ENCODE peak calls at places on chromosomes 2 and 18, in four cellular contexts. Z is neuronal stem cell, C is IMR-90, W is H9. T is an unnamed sample.

GRCh38 chr2:155250800-155251199 is 552.3 kb downstream of the KCNJ3 start:
- DNase-seq in Z (peak; percentile 12), C (no peak), W (no peak), T (no peak)

GRCh38 chr2:136582631-136583205 is 182.6 kb upstream of the THSD7B start:
- DNase-seq in Z (peak; percentile 70), C (no peak), W (peak; percentile 39), T (peak; percentile 9)

GRCh38 chr18:2602844-2603243 is 31.5 kb downstream of the NDC80 start:
- DNase-seq in Z (no peak), C (no peak), W (no peak), T (no peak)

GRCh38 chr2:172216348-172216933 is 113.7 kb upstream of the DLX2 start:
- DNase-seq in Z (no peak), C (no peak), W (no peak), T (no peak)

GRCh38 chr18:52764271-52764670 is 424.3 kb downstream of the DCC start:
- DNase-seq in Z (no peak), C (no peak), W (no peak), T (no peak)

GRCh38 chr2:226351711-226352110 is 447.9 kb downstream of the IRS1 start:
- DNase-seq in Z (no peak), C (no peak), W (no peak), T (no peak)

GRCh38 chr2:227545990-227546389 is 52.7 kb upstream of the SCYGR2 start:
- DNase-seq in Z (no peak), C (no peak), W (peak; percentile 45), T (no peak)

GRCh38 chr18:13375302-13376255 is 157.0 kb downstream of the LDLRAD4 start:
- DNase-seq in Z (no peak), C (peak; percentile 91), W (no peak), T (peak; percentile 49)

GRCh38 chr2:118878531-118879149 is 31.2 kb upstream of the EN1 start:
- DNase-seq in Z (no peak), C (no peak), W (no peak), T (peak; percentile 90)

GRCh38 chr2:170258382-170258781 is 80.4 kb downstream of the MYO3B start:
- DNase-seq in Z (no peak), C (no peak), W (no peak), T (no peak)

GRCh38 chr2:99425022-99425421 is 64.8 kb downstream of the REV1 start:
- DNase-seq in Z (no peak), C (peak; percentile 86), W (no peak), T (no peak)

GRCh38 chr18:61949946-61950345 is 57.1 kb upstream of the RNF152 start:
- DNase-seq in Z (no peak), C (peak; percentile 74), W (no peak), T (peak; percentile 81)

GRCh38 chr2:235639387-235639786 is 145.5 kb downstream of the AGAP1 start:
- DNase-seq in Z (no peak), C (peak; percentile 95), W (no peak), T (peak; percentile 7)

GRCh38 chr2:197969391-197969893 is 165.0 kb downstream of the PLCL1 start:
- DNase-seq in Z (no peak), C (peak; percentile 65), W (no peak), T (peak; percentile 2)

GRCh38 chr2:159539701-159540100 is 76.6 kb downstream of the BAZ2B start:
- DNase-seq in Z (no peak), C (no peak), W (no peak), T (no peak)

GRCh38 chr2:168583710-168584521 is 127.8 kb downstream of the CERS6 start:
- DNase-seq in Z (no peak), C (peak; percentile 67), W (no peak), T (no peak)

GRCh38 chr2:166179201-166179600 is 51.4 kb upstream of the SCN1A start:
- DNase-seq in Z (no peak), C (peak; percentile 35), W (no peak), T (no peak)

GRCh38 chr18:48886520-48887293 is 64.1 kb downstream of the SMAD7 start:
- DNase-seq in Z (no peak), C (no peak), W (no peak), T (no peak)

GRCh38 chr2:19574788-19575260 is 216.4 kb upstream of the OSR1 start:
- DNase-seq in Z (peak; percentile 4), C (peak; percentile 82), W (no peak), T (peak; percentile 57)

GRCh38 chr2:239433777-239434396 is 33.1 kb upstream of the HDAC4 start:
- DNase-seq in Z (no peak), C (peak; percentile 71), W (no peak), T (no peak)

GRCh38 chr2:19863303-19864041 is 38.3 kb downstream of the TTC32 start:
- DNase-seq in Z (peak; percentile 78), C (peak; percentile 45), W (peak; percentile 96), T (peak; percentile 43)

GRCh38 chr2:22355816-22356433 is 1029.1 kb upstream of the KLHL29 start:
- DNase-seq in Z (peak; percentile 69), C (peak; percentile 4), W (peak; percentile 73), T (no peak)

GRCh38 chr2:48145845-48146452 is 239.7 kb upstream of the FBXO11 start:
- DNase-seq in Z (no peak), C (peak; percentile 30), W (no peak), T (no peak)

GRCh38 chr2:178479758-178480226 is 465 bp upstream of the PLEKHA3 start:
- DNase-seq in Z (no peak), C (no peak), W (no peak), T (peak; percentile 2)

GRCh38 chr2:178142274-178143065 is 30.2 kb downstream of the RBM45 start:
- DNase-seq in Z (no peak), C (no peak), W (no peak), T (no peak)

GRCh38 chr18:33536904-33537303 is 41.1 kb upstream of the ASXL3 start:
- DNase-seq in Z (no peak), C (no peak), W (no peak), T (no peak)

GRCh38 chr2:173964565-173965371 is 405 bp downstream of the SP3 start:
- DNase-seq in Z (peak; percentile 71), C (peak; percentile 83), W (peak; percentile 83), T (peak; percentile 79)

GRCh38 chr2:240455719-240456606 is 20.5 kb downstream of the GPC1 start:
- DNase-seq in Z (no peak), C (no peak), W (no peak), T (peak; percentile 54)

GRCh38 chr2:68250652-68251186 is 1.6 kb downstream of the PPP3R1 start:
- DNase-seq in Z (no peak), C (no peak), W (no peak), T (no peak)

GRCh38 chr18:80251700-80252099 is 4.4 kb upstream of the PARD6G start:
- DNase-seq in Z (no peak), C (no peak), W (no peak), T (peak; percentile 55)

GRCh38 chr2:207166349-207167128 is 791 bp upstream of the KLF7 start:
- DNase-seq in Z (peak; percentile 78), C (peak; percentile 81), W (peak; percentile 87), T (peak; percentile 70)

GRCh38 chr2:168469281-168469988 is 13.4 kb downstream of the CERS6 start:
- DNase-seq in Z (no peak), C (no peak), W (no peak), T (no peak)

DNA sequence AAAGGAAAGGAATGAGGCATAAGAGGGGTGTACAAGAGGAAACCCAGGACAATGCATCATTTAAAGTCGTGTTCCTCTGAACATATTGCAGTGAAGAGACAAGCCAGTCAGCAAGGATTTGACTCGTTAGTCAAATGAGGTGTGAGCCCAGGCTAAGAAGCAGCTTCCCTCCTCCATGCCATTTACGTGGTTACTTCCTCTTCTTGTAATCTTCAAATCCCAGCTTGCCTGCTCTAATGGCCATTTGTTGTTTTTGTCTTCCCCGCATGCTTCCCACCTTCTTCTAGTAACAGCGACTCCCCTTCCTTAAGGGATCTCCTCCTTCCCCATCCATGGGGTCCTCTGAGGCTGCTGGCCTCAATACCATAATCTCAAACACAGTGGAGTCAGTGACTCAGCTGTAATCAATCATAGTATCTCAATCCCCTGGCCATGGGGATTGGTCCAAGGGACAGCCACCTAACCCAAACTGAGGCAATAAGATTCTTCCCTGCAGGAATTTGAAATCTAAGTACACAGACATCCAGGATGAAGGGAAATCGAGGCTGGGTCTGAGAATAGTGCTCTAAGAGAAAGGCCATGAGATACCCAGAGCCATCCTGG is 37.6 kb downstream of the SLC14A1 start:
- DNase-seq in Z (no peak), C (no peak), W (no peak), T (no peak)
- H2BK120ac ChIP-seq in Z (no peak overlapping the region), C (peak overlapping the region; percentile 71), W (peak overlapping the region; percentile 52), T (no peak overlapping the region)

DNA sequence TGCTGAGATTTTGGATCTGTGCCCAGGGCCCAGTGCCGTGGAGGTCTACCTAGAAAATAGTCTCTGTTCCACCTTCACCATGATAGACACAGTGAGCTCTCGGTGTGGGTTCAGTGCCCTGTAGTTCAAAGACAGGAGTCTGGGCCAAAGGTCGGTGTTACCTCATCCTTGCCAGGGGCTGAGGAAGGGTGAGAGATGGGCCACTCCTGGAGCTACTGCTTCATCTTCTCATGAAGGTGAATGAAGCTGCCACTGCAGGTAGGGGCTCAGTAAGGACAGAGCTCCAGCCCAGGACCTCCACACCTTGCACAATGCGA is 47.1 kb downstream of the MEX3C start:
- DNase-seq in Z (no peak), C (no peak), W (no peak), T (no peak)
- H3K4me2 ChIP-seq in Z (no peak overlapping the region), C (no peak overlapping the region), W (no peak overlapping the region), T (no peak overlapping the region)

GRCh38 chr2:42962521-42962953 is 170.2 kb upstream of the HAAO start:
- DNase-seq in Z (no peak), C (peak; percentile 39), W (no peak), T (no peak)

GRCh38 chr2:42960835-42961165 is 168.4 kb upstream of the HAAO start:
- DNase-seq in Z (no peak), C (no peak), W (no peak), T (no peak)

GRCh38 chr2:42961948-42962347 is 169.6 kb upstream of the HAAO start:
- DNase-seq in Z (no peak), C (no peak), W (no peak), T (no peak)

GRCh38 chr2:42959993-42960834 is 167.8 kb upstream of the HAAO start:
- DNase-seq in Z (no peak), C (no peak), W (no peak), T (no peak)

DNA sequence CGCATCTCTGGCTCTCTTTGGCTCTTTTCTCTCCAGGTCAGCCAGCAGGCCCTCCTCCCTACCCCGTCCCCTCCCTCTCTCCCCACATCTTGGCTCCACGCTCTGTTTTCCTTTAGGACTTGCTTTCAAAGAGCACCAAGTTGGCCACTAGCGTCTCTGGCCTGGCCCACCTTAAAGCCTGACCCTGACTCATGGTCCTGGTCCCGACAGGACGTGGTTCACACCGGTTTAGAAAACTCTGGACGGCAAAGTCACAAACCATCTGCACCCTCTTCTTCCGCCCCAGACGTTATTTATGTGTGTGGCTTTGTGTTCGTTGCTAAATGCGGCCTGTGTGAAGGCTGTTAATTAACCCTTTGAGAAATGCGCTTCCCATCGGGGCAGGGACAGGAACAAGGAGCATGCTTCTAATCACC is 169.0 kb upstream of the HAAO start:
- DNase-seq in Z (no peak), C (no peak), W (no peak), T (no peak)
- H2BK120ac ChIP-seq in Z (no peak overlapping the region), C (peak overlapping the region; percentile 74), W (no peak overlapping the region), T (no peak overlapping the region)

GRCh38 chr2:148475626-148476025 is 168.9 kb upstream of the EPC2 start:
- DNase-seq in Z (no peak), C (peak; percentile 0), W (no peak), T (no peak)

GRCh38 chr2:148483675-148484074 is 160.9 kb upstream of the EPC2 start:
- DNase-seq in Z (no peak), C (peak; percentile 2), W (no peak), T (no peak)

DNA sequence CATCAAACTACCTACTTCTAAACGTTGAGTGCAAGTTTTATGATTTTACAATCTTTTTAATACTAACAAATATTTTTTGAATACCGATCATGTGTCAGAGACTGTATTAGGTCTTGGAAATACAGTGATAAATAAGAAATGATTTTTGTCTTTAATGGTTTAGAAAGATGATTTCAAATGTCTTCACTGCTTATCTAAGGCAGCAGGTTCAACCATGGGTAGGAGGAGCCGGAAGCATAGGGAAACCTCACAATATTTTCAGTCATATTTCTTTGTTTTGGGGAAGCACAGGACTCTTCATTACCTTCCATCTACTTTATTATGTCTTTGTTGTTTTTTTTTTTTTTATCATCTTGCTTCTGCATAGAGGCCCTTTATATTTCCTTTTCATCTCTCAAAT is 165.2 kb upstream of the EPC2 start:
- DNase-seq in Z (no peak), C (no peak), W (no peak), T (no peak)
- H3K4me2 ChIP-seq in Z (no peak overlapping the region), C (no peak overlapping the region), W (no peak overlapping the region), T (no peak overlapping the region)

T was measured in trophoblast cell.